ENCODE peak calls at places on chromosomes 12 and 14, in four cellular contexts. X is T47D, L is NCI-H774, W is T-cell. S is an unnamed sample.

GRCh38 chr12:111692575-111693210 is 6.8 kb downstream of the ACAD10 start:
- DNase-seq in L (no peak), X (peak; percentile 34), W (no peak), S (no peak)

GRCh38 chr12:4700621-4701026 is 19.6 kb upstream of the GALNT8 start:
- DNase-seq in L (no peak), W (no peak), X (no peak), S (no peak)

GRCh38 chr14:50410921-50411320 is 14.2 kb upstream of the CDKL1 start:
- DNase-seq in X (no peak), W (no peak), L (no peak), S (no peak)

GRCh38 chr14:60184597-60185555 is 19.7 kb upstream of the DHRS7 start:
- DNase-seq in X (no peak), L (no peak), W (no peak), S (no peak)

GRCh38 chr12:120181991-120182631 is 12.4 kb downstream of the GCN1 start:
- DNase-seq in X (no peak), W (no peak), L (no peak), S (no peak)

GRCh38 chr12:75917704-75918103 is 113.9 kb downstream of the PHLDA1 start:
- DNase-seq in L (no peak), X (no peak), W (no peak), S (no peak)

GRCh38 chr12:62860501-62861156 is 74.3 kb downstream of the PPM1H start:
- DNase-seq in W (no peak), L (no peak), X (no peak), S (no peak)

GRCh38 chr14:55850803-55851202 is 267.4 kb upstream of the PELI2 start:
- DNase-seq in W (no peak), L (no peak), X (no peak), S (no peak)

GRCh38 chr12:96416033-96416790 is 16.0 kb upstream of the CDK17 start:
- DNase-seq in X (peak; percentile 88), W (no peak), L (no peak), S (no peak)

GRCh38 chr14:96109956-96110355 is 70.8 kb downstream of the C14orf132 start:
- DNase-seq in W (no peak), L (no peak), X (no peak), S (no peak)

GRCh38 chr14:60650382-60650961 is 1.2 kb upstream of the SIX1 start:
- DNase-seq in L (no peak), W (no peak), X (peak; percentile 42), S (no peak)

GRCh38 chr12:47307680-47308399 is 228.1 kb upstream of the AMIGO2 start:
- DNase-seq in X (peak; percentile 86), W (peak; percentile 23), L (peak; percentile 77), S (no peak)

GRCh38 chr12:57744194-57744776 is 554 bp upstream of the TSPAN31 start:
- DNase-seq in W (peak; percentile 59), X (no peak), L (peak; percentile 90), S (peak; percentile 51)

GRCh38 chr12:242496-242895 is 20.1 kb downstream of the SLC6A13 start:
- DNase-seq in L (no peak), W (no peak), X (no peak), S (no peak)

GRCh38 chr14:92704036-92704804 is 44.2 kb downstream of the LGMN start:
- DNase-seq in W (no peak), X (no peak), L (no peak), S (no peak)

GRCh38 chr12:57521475-57522018 is 1.1 kb upstream of the MBD6 start:
- DNase-seq in X (peak; percentile 88), W (no peak), L (no peak), S (peak; percentile 66)

GRCh38 chr14:104895786-104896642 is 28.7 kb upstream of the PLD4 start:
- DNase-seq in X (peak; percentile 28), L (peak; percentile 82), W (no peak), S (no peak)

GRCh38 chr12:115017346-115017745 is 333.4 kb upstream of the TBX3 start:
- DNase-seq in X (no peak), W (no peak), L (no peak), S (no peak)

GRCh38 chr14:87066221-87066817 is 926.7 kb downstream of the GALC start:
- DNase-seq in X (peak; percentile 44), W (no peak), L (no peak), S (no peak)

GRCh38 chr12:55019784-55020183 is at the start of gene NEUROD4:
- DNase-seq in X (peak; percentile 95), W (no peak), L (peak; percentile 77), S (no peak)

GRCh38 chr14:20934148-20934762 is 21.0 kb upstream of the RNASE2 start:
- DNase-seq in L (no peak), W (no peak), X (no peak), S (peak; percentile 0)

S was measured in CD8-positive, alpha-beta memory T cell.